ENCODE peak calls at places on chromosomes 5 and 9, in eight cellular contexts. M is stimulated activated CD4-positive, alpha-beta T cell treated with anti-CD3 and anti-CD28 coated beads, Interleukin-2, amount 100 ng/mL, for 24 hours; T is cardiac fibroblast; S is DMS53; C is A172; H is osteoblast; B is upper lobe of left lung; O is coronary artery. E is an unnamed sample.

GRCh38 chr5:55850839-55851674 is at the start of gene IL31RA:
- DNase-seq in M (no peak), T (peak), S (peak), C (peak), H (peak), B (no peak), O (no peak), E (no peak)

GRCh38 chr5:168991991-168992390 is 308.9 kb downstream of the SLIT3 start:
- DNase-seq in M (no peak), T (no peak), S (no peak), C (no peak), H (no peak), B (no peak), O (no peak), E (no peak)

GRCh38 chr5:8827701-8828100 is 718.2 kb downstream of the SEMA5A start:
- DNase-seq in M (no peak), T (peak), S (no peak), C (no peak), H (no peak), B (no peak), O (no peak), E (no peak)

GRCh38 chr5:168809218-168809617 is 230.1 kb upstream of the PANK3 start:
- DNase-seq in M (no peak), T (no peak), S (no peak), C (no peak), H (no peak), B (no peak), O (no peak), E (no peak)

GRCh38 chr5:60259730-60260129 is 366.2 kb upstream of the PDE4D start:
- DNase-seq in M (no peak), T (no peak), S (peak), C (no peak), H (no peak), B (no peak), O (no peak), E (no peak)

GRCh38 chr5:112161392-112161748 is 257.7 kb downstream of the EPB41L4A start:
- DNase-seq in M (no peak), T (no peak), S (peak), C (no peak), H (no peak), B (no peak), O (no peak), E (no peak)

GRCh38 chr9:130373679-130374325 is 71.0 kb upstream of the ASS1 start:
- DNase-seq in M (no peak), T (no peak), S (no peak), C (no peak), H (no peak), B (no peak), O (no peak), E (no peak)

GRCh38 chr9:73153793-73154227 is 2.1 kb downstream of the ANXA1 start:
- DNase-seq in M (no peak), T (peak), S (no peak), C (peak), H (no peak), B (no peak), O (no peak), E (no peak)

GRCh38 chr9:111232997-111233790 is 96.8 kb downstream of the OR2K2 start:
- DNase-seq in M (no peak), T (peak), S (no peak), C (peak), H (peak), B (no peak), O (no peak), E (no peak)

GRCh38 chr5:855771-856530 is 5.2 kb upstream of the ZDHHC11 start:
- DNase-seq in M (no peak), T (no peak), S (peak), C (no peak), H (peak), B (no peak), O (no peak), E (no peak)

GRCh38 chr9:98083059-98083458 is 26.5 kb downstream of the NANS start:
- DNase-seq in M (no peak), T (peak), S (no peak), C (no peak), H (no peak), B (no peak), O (no peak), E (no peak)

GRCh38 chr9:124008307-124008854 is 3.2 kb upstream of the LHX2 start:
- DNase-seq in M (no peak), T (no peak), S (peak), C (peak), H (peak), B (peak), O (no peak), E (no peak)

GRCh38 chr5:153987310-153987709 is 51.4 kb downstream of the FAM114A2 start:
- DNase-seq in M (no peak), T (no peak), S (no peak), C (no peak), H (no peak), B (no peak), O (no peak), E (no peak)

GRCh38 chr9:72596451-72597180 is 75.2 kb downstream of the TMC1 start:
- DNase-seq in M (no peak), T (no peak), S (no peak), C (no peak), H (peak), B (no peak), O (no peak), E (no peak)

GRCh38 chr5:121055586-121055985 is 591.5 kb downstream of the PRR16 start:
- DNase-seq in M (no peak), T (no peak), S (no peak), C (no peak), H (no peak), B (no peak), O (no peak), E (no peak)

GRCh38 chr5:149001154-149001553 is 61.7 kb downstream of the SH3TC2 start:
- DNase-seq in M (no peak), T (no peak), S (no peak), C (no peak), H (no peak), B (no peak), O (no peak), E (no peak)

GRCh38 chr9:2872941-2873323 is 29.0 kb upstream of the PUM3 start:
- DNase-seq in M (no peak), T (no peak), S (no peak), C (no peak), H (no peak), B (no peak), O (no peak), E (no peak)

GRCh38 chr5:120538644-120539043 is 74.5 kb downstream of the PRR16 start:
- DNase-seq in M (no peak), T (peak), S (no peak), C (peak), H (peak), B (no peak), O (no peak), E (no peak)

GRCh38 chr5:31702709-31703108 is 63.8 kb downstream of the PDZD2 start:
- DNase-seq in M (no peak), T (no peak), S (no peak), C (no peak), H (no peak), B (no peak), O (no peak), E (no peak)

GRCh38 chr5:175478384-175479124 is at the start of gene SFXN1:
- DNase-seq in M (peak), T (peak), S (peak), C (peak), H (peak), B (peak), O (peak), E (peak)

GRCh38 chr5:1799110-1799601 is 481 bp downstream of the MRPL36 start:
- DNase-seq in M (peak), T (peak), S (peak), C (no peak), H (peak), B (no peak), O (no peak), E (peak)

GRCh38 chr5:141961466-141961865 is 3.5 kb upstream of the PCDH12 start:
- DNase-seq in M (no peak), T (no peak), S (no peak), C (no peak), H (no peak), B (no peak), O (no peak), E (no peak)

GRCh38 chr5:10222326-10222725 is 27.4 kb downstream of the ATPSCKMT start:
- DNase-seq in M (no peak), T (no peak), S (no peak), C (no peak), H (no peak), B (no peak), O (no peak), E (no peak)

GRCh38 chr9:112074250-112075008 is 100.7 kb downstream of the SUSD1 start:
- DNase-seq in M (peak), T (peak), S (peak), C (peak), H (peak), B (no peak), O (no peak), E (peak)

GRCh38 chr5:172453986-172454354 is 355 bp downstream of the SH3PXD2B start:
- DNase-seq in M (peak), T (peak), S (peak), C (no peak), H (peak), B (no peak), O (no peak), E (no peak)

GRCh38 chr9:136565075-136565721 is 19.4 kb upstream of the NOTCH1 start:
- DNase-seq in M (no peak), T (peak), S (no peak), C (no peak), H (peak), B (peak), O (no peak), E (no peak)

GRCh38 chr5:10832987-10833386 is 72.0 kb upstream of the DAP start:
- DNase-seq in M (no peak), T (no peak), S (peak), C (no peak), H (no peak), B (no peak), O (no peak), E (no peak)

GRCh38 chr5:52876456-52876855 is 88.7 kb downstream of the ITGA1 start:
- DNase-seq in M (no peak), T (peak), S (no peak), C (peak), H (no peak), B (no peak), O (no peak), E (no peak)

GRCh38 chr5:54669285-54669684 is 151.7 kb downstream of the SNX18 start:
- DNase-seq in M (no peak), T (peak), S (no peak), C (no peak), H (peak), B (no peak), O (no peak), E (no peak)

GRCh38 chr5:170439944-170440269 is 50.7 kb upstream of the KCNMB1 start:
- DNase-seq in M (no peak), T (no peak), S (no peak), C (no peak), H (no peak), B (no peak), O (peak), E (no peak)

GRCh38 chr9:107944387-107944786 is 454.8 kb upstream of the KLF4 start:
- DNase-seq in M (no peak), T (no peak), S (no peak), C (no peak), H (no peak), B (no peak), O (no peak), E (no peak)

GRCh38 chr5:172688735-172689572 is 47.9 kb downstream of the NEURL1B start:
- DNase-seq in M (peak), T (peak), S (peak), C (no peak), H (peak), B (peak), O (no peak), E (no peak)

GRCh38 chr9:136572003-136572595 is 26.3 kb upstream of the NOTCH1 start:
- DNase-seq in M (no peak), T (peak), S (no peak), C (peak), H (peak), B (peak), O (no peak), E (no peak)

GRCh38 chr5:17113174-17113941 is 104.1 kb upstream of the BASP1 start:
- DNase-seq in M (no peak), T (peak), S (no peak), C (no peak), H (peak), B (no peak), O (no peak), E (no peak)

GRCh38 chr9:69097053-69097452 is 61.5 kb downstream of the FXN start:
- DNase-seq in M (no peak), T (peak), S (no peak), C (peak), H (peak), B (no peak), O (no peak), E (no peak)

GRCh38 chr5:53425598-53426516 is 54.6 kb upstream of the FST start:
- DNase-seq in M (peak), T (peak), S (peak), C (peak), H (no peak), B (no peak), O (no peak), E (no peak)